ENCODE peak calls at places on chromosome 22, in five cellular contexts. Q is fibroblast of lung, I is epithelial cell of proximal tubule, C is GM12865, W is adrenal gland. Y is an unnamed sample.

GRCh38 chr22:25781801-25782200 is 39.8 kb downstream of the MYO18B start:
- DNase-seq in I (no peak), Q (no peak), W (no peak), C (no peak), Y (no peak)

GRCh38 chr22:17172172-17172833 is 13.2 kb upstream of the HDHD5 start:
- DNase-seq in C (no peak), I (no peak), W (peak), Q (no peak), Y (no peak)

GRCh38 chr22:42177891-42178336 is 47.3 kb upstream of the CYP2D6 start:
- DNase-seq in Q (no peak), W (no peak), I (peak), C (no peak), Y (no peak)

GRCh38 chr22:38187413-38188212 is 6.0 kb upstream of the PLA2G6 start:
- DNase-seq in W (no peak), I (no peak), Q (peak), C (no peak), Y (no peak)

GRCh38 chr22:16955081-16955480 is 52.9 kb downstream of the GAB4 start:
- DNase-seq in W (no peak), I (no peak), C (no peak), Q (no peak), Y (no peak)

GRCh38 chr22:37197451-37198289 is 9.6 kb upstream of the C1QTNF6 start:
- DNase-seq in I (no peak), Q (no peak), C (no peak), W (peak), Y (peak)

GRCh38 chr22:25081409-25081824 is 118.2 kb upstream of the CRYBB3 start:
- DNase-seq in W (peak), I (no peak), C (peak), Q (peak), Y (no peak)

GRCh38 chr22:22565991-22566390 is 6.9 kb upstream of the PRAME start:
- DNase-seq in Q (peak), C (no peak), I (peak), W (no peak), Y (no peak)

GRCh38 chr22:38240734-38241252 is 32.0 kb downstream of the TMEM184B start:
- DNase-seq in W (peak), Q (peak), I (no peak), C (no peak), Y (peak)

GRCh38 chr22:26617251-26618199 is at the start of gene CRYBB1:
- DNase-seq in W (peak), Q (peak), C (peak), I (no peak), Y (peak)

GRCh38 chr22:46828323-46829139 is 66.1 kb downstream of the TBC1D22A start:
- DNase-seq in W (no peak), I (no peak), C (no peak), Q (no peak), Y (no peak)

GRCh38 chr22:20127318-20127868 is 4.2 kb upstream of the ZDHHC8 start:
- DNase-seq in C (no peak), I (no peak), Q (no peak), W (no peak), Y (no peak)

GRCh38 chr22:27609411-27610029 is 192.0 kb downstream of the MN1 start:
- DNase-seq in W (no peak), I (no peak), C (no peak), Q (no peak), Y (no peak)

DNA sequence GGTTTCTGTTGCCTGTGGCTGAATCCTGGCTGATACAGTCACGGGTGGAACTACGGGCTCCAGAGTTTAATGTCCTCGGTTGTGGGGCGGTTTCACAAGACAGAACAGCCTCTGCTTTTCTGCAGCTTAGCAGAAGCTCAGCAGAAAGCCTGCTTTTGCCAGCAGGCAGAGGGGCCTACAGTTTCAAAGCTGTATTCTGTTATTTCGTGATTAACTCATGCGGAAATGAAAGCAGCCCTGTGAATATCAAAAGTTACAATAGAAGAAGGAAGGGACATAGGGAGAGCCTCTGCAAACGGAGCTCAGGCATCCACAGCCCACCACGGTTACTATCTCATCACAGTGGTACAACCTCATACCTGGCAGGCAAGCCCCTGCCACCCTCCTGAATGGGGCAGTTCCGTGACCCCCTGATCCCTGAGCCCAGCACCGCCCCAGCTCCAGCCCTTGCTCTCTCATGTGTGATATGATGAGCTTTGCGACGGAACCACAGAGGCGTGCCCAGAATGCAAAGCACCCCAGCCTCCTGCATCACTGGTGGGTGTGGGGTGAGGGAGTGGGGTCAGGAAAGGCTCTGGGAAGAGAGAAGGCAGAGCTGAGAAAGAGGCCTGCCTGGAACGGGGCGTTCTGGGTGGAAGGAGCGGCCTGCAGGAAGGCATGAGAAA is 360.6 kb downstream of the BRD1 start:
- DNase-seq in W (no peak), I (no peak), C (no peak), Q (no peak), Y (no peak)
- TF ChIP-seq CTCF in W (no peak), I (no peak), C (no peak), Q (no peak), Y (no peak)

DNA sequence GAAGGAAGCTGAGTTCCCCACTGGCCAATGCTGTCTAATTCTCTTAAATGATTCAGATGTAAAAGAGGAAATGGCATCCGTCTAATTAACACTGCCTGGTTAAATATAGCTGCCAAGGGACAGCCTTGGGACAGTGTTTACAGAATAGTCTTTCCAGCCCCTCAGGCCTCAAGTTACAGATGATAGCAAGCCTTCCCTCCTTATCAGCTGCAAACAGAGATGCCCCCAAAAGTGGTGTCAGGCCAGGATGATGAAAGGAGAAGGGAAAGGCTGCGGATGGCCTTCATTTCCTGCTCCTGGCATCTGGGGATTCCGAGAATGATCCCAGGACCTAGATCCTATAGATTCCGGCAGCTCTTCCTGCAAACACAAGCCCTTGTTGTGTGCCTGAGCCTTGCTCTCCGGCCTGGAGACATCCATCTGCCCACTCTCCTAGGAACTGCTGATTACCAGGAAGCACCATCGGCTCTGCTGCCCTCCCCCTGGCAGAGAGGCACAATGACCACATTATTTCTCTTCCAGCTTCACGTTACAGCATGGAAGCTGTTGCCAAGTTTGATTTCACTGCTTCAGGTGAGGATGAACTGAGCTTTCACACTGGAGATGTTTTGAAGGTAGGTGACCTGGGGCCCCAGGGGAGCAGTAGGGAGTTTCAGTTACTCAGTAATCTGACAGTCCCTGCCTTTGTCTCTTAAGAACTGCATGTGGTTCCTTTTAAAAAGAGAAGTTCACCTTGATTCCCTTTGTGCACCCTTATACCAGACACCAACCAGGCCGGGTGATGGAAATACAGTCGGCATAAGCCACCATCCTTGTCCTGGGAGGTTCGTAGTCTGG is 13.4 kb upstream of the TMA7B start:
- DNase-seq in Q (no peak), C (peak), I (no peak), W (no peak), Y (no peak)
- H3K4me3 ChIP-seq in Q (no peak), C (no peak), I (no peak), W (no peak), Y (no peak)

GRCh38 chr22:19111140-19111539 is 11.1 kb downstream of the DGCR2 start:
- DNase-seq in W (no peak), Q (no peak), I (no peak), C (no peak), Y (no peak)
- TF ChIP-seq CTCF in W (no peak), Q (no peak), I (no peak), C (no peak), Y (no peak)

DNA sequence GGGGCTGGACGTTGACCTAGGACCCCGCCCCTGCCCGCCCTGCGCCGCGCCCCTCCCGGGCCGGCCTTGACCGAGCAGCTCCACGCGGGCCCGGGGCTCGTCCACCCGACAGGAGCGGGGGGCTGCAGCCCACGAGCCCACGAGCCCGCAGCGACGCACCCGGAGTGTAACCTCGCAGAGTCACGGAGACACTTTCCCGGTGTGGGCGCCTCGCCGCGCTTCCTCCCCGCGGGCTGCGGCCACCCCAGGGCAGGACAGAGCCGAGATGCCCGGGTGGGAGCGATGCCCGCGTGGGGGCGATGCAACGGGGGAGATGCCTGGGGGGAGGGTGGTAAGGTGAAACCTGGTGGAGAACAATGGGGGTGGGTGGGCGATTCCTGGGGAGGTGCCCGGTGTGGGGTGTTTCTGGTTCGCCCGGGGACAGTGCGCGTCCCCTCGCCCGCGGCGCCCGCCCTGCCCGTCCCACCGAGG is 4.9 kb upstream of the ZBED4 start:
- DNase-seq in W (no peak), C (no peak), I (no peak), Q (no peak), Y (no peak)
- H3K4me3 ChIP-seq in W (no peak), C (no peak), I (peak), Q (no peak), Y (peak)

GRCh38 chr22:18998998-18999397 is 62.9 kb upstream of the PRODH start:
- DNase-seq in Q (no peak), W (no peak), C (no peak), I (no peak), Y (no peak)
- TF ChIP-seq CTCF in Q (no peak), W (no peak), C (peak), I (peak), Y (no peak)

GRCh38 chr22:29314537-29315285 is 786 bp downstream of the RASL10A start:
- DNase-seq in Q (no peak), W (no peak), C (no peak), I (no peak), Y (no peak)
- H3K4me3 ChIP-seq in Q (no peak), W (no peak), C (no peak), I (no peak), Y (no peak)

GRCh38 chr22:35761037-35761436 is 43.4 kb downstream of the APOL5 start:
- DNase-seq in Q (peak), I (no peak), C (peak), W (peak), Y (peak)
- TF ChIP-seq CTCF in Q (peak), I (peak), C (peak), W (no peak), Y (peak)

DNA sequence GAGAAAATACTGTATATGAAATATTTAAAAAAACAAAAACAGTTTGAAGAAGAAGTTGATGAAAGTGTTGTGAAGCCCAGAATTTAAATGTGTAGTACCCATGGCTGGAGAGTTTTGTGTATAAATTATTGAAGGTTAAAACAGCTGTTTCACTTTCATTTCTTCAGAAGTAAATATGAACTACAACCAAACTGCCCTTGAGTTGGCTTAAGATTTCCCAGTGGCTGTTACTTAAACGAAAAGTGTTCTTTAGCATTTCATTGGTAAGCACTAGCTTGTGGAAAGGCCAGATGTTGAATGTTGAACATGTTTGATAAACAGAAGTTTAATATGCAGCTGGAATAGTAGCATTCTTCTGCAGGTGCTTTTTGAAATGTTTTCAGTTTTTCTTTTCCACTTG is 83.3 kb upstream of the TNRC6B start:
- DNase-seq in I (no peak), W (no peak), Q (peak), C (peak), Y (peak)
- H3K4me3 ChIP-seq in I (no peak), W (no peak), Q (peak), C (no peak), Y (no peak)

Y was measured in fibroblast of the aortic adventitia.